ENCODE peak calls at places on chromosomes 6 and 20, in eight cellular contexts. U, B, M, T, C, W, Z and Q are unnamed samples.

GRCh38 chr6:27312146-27312949 is at the start of gene POM121L2:
- DNase-seq in U (peak), B (peak), M (peak), T (peak), C (peak), W (no peak), Z (peak), Q (peak)

GRCh38 chr6:7108196-7108963 is 619 bp downstream of the RREB1 start:
- DNase-seq in U (peak), B (peak), M (peak), T (peak), C (peak), W (peak), Z (peak), Q (peak)

GRCh38 chr6:33863723-33864440 is 60.1 kb upstream of the MLN start:
- DNase-seq in U (no peak), B (no peak), M (no peak), T (no peak), C (no peak), W (no peak), Z (no peak), Q (no peak)

GRCh38 chr20:59605691-59606364 is 1.5 kb downstream of the PHACTR3 start:
- DNase-seq in U (no peak), B (no peak), M (no peak), T (no peak), C (no peak), W (no peak), Z (no peak), Q (no peak)

GRCh38 chr20:35293303-35294292 is 1.4 kb upstream of the FAM83C start:
- DNase-seq in U (no peak), B (no peak), M (no peak), T (no peak), C (no peak), W (no peak), Z (no peak), Q (no peak)

GRCh38 chr6:125206389-125206788 is 52.8 kb downstream of the TPD52L1 start:
- DNase-seq in U (no peak), B (no peak), M (no peak), T (no peak), C (no peak), W (no peak), Z (no peak), Q (no peak)

GRCh38 chr20:23187759-23188158 is 101.6 kb upstream of the CD93 start:
- DNase-seq in U (peak), B (no peak), M (no peak), T (no peak), C (peak), W (peak), Z (no peak), Q (no peak)

GRCh38 chr6:19749722-19750121 is 87.4 kb upstream of the ID4 start:
- DNase-seq in U (no peak), B (no peak), M (no peak), T (no peak), C (no peak), W (no peak), Z (no peak), Q (no peak)

GRCh38 chr20:62774076-62774714 is 22.1 kb upstream of the MRGBP start:
- DNase-seq in U (no peak), B (peak), M (no peak), T (no peak), C (no peak), W (no peak), Z (no peak), Q (no peak)

GRCh38 chr6:142165227-142165626 is 18.2 kb downstream of the VTA1 start:
- DNase-seq in U (no peak), B (no peak), M (no peak), T (no peak), C (no peak), W (no peak), Z (no peak), Q (no peak)

GRCh38 chr6:125812394-125813231 is 21.9 kb downstream of the NCOA7 start:
- DNase-seq in U (no peak), B (no peak), M (peak), T (no peak), C (no peak), W (no peak), Z (no peak), Q (no peak)

GRCh38 chr20:10381477-10381876 is 52.5 kb downstream of the MKKS start:
- DNase-seq in U (no peak), B (no peak), M (no peak), T (no peak), C (no peak), W (no peak), Z (no peak), Q (no peak)

GRCh38 chr6:33641144-33641543 is 20.0 kb downstream of the ITPR3 start:
- DNase-seq in U (no peak), B (peak), M (no peak), T (no peak), C (no peak), W (no peak), Z (no peak), Q (no peak)

GRCh38 chr6:11485261-11485660 is 52.3 kb upstream of the TMEM170B start:
- DNase-seq in U (no peak), B (no peak), M (no peak), T (no peak), C (no peak), W (no peak), Z (no peak), Q (no peak)

GRCh38 chr6:73036689-73037088 is 188.6 kb downstream of the KHDC1L start:
- DNase-seq in U (no peak), B (no peak), M (no peak), T (no peak), C (no peak), W (no peak), Z (no peak), Q (no peak)

GRCh38 chr20:9270831-9271230 is 201.9 kb downstream of the PLCB4 start:
- DNase-seq in U (no peak), B (no peak), M (peak), T (no peak), C (no peak), W (no peak), Z (no peak), Q (no peak)

GRCh38 chr20:61810066-61810708 is 255.5 kb downstream of the TAF4 start:
- DNase-seq in U (no peak), B (no peak), M (no peak), T (no peak), C (no peak), W (peak), Z (peak), Q (no peak)

GRCh38 chr20:51042064-51042463 is 19.2 kb upstream of the KCNG1 start:
- DNase-seq in U (no peak), B (no peak), M (no peak), T (no peak), C (no peak), W (no peak), Z (no peak), Q (no peak)

GRCh38 chr6:74182992-74183391 is 487.0 kb downstream of the CD109 start:
- DNase-seq in U (no peak), B (no peak), M (no peak), T (no peak), C (peak), W (no peak), Z (no peak), Q (no peak)

GRCh38 chr6:122610690-122611455 is 668 bp downstream of the PKIB start:
- DNase-seq in U (peak), B (peak), M (peak), T (peak), C (peak), W (no peak), Z (peak), Q (peak)

GRCh38 chr6:97094376-97094775 is 169.8 kb downstream of the KLHL32 start:
- DNase-seq in U (no peak), B (no peak), M (no peak), T (no peak), C (no peak), W (no peak), Z (no peak), Q (no peak)

GRCh38 chr6:3323148-3323547 is 64.4 kb downstream of the PSMG4 start:
- DNase-seq in U (no peak), B (no peak), M (no peak), T (no peak), C (no peak), W (no peak), Z (no peak), Q (no peak)

GRCh38 chr6:48476257-48476656 is 365.3 kb upstream of the PTCHD4 start:
- DNase-seq in U (no peak), B (peak), M (peak), T (no peak), C (no peak), W (no peak), Z (no peak), Q (no peak)

GRCh38 chr6:49606696-49607390 is 29.8 kb downstream of the RHAG start:
- DNase-seq in U (no peak), B (peak), M (peak), T (no peak), C (no peak), W (no peak), Z (no peak), Q (peak)

GRCh38 chr6:75934643-75935472 is 137.6 kb downstream of the IMPG1 start:
- DNase-seq in U (no peak), B (peak), M (peak), T (peak), C (no peak), W (no peak), Z (peak), Q (peak)

GRCh38 chr6:79640146-79641111 is 9.3 kb downstream of the SH3BGRL2 start:
- DNase-seq in U (no peak), B (peak), M (no peak), T (no peak), C (no peak), W (peak), Z (no peak), Q (no peak)

GRCh38 chr6:155248021-155249001 is 15.5 kb upstream of the CLDN20 start:
- DNase-seq in U (peak), B (no peak), M (peak), T (no peak), C (peak), W (no peak), Z (peak), Q (peak)

GRCh38 chr20:47886454-47887041 is 101.3 kb upstream of the SULF2 start:
- DNase-seq in U (no peak), B (no peak), M (no peak), T (no peak), C (no peak), W (no peak), Z (no peak), Q (no peak)

GRCh38 chr20:4814696-4815252 is 93.1 kb downstream of the PRND start:
- DNase-seq in U (peak), B (no peak), M (no peak), T (peak), C (peak), W (no peak), Z (no peak), Q (peak)

GRCh38 chr6:69089539-69089938 is 454.5 kb downstream of the ADGRB3 start:
- DNase-seq in U (no peak), B (no peak), M (peak), T (no peak), C (no peak), W (no peak), Z (no peak), Q (no peak)

GRCh38 chr20:50370036-50370566 is 140.1 kb upstream of the PTPN1 start:
- DNase-seq in U (no peak), B (no peak), M (no peak), T (no peak), C (no peak), W (no peak), Z (no peak), Q (no peak)

GRCh38 chr6:46771556-46771955 is 21.6 kb upstream of the MEP1A start:
- DNase-seq in U (no peak), B (no peak), M (no peak), T (no peak), C (no peak), W (no peak), Z (no peak), Q (no peak)

GRCh38 chr6:169931223-169931760 is 179.9 kb downstream of the ERMARD start:
- DNase-seq in U (no peak), B (no peak), M (no peak), T (no peak), C (no peak), W (no peak), Z (no peak), Q (no peak)

GRCh38 chr20:21521596-21522478 is 8.0 kb upstream of the NKX2-2 start:
- DNase-seq in U (no peak), B (no peak), M (no peak), T (no peak), C (no peak), W (no peak), Z (peak), Q (peak)

GRCh38 chr6:118100763-118101162 is 193.7 kb downstream of the SLC35F1 start:
- DNase-seq in U (no peak), B (no peak), M (peak), T (no peak), C (no peak), W (no peak), Z (no peak), Q (no peak)

DNA sequence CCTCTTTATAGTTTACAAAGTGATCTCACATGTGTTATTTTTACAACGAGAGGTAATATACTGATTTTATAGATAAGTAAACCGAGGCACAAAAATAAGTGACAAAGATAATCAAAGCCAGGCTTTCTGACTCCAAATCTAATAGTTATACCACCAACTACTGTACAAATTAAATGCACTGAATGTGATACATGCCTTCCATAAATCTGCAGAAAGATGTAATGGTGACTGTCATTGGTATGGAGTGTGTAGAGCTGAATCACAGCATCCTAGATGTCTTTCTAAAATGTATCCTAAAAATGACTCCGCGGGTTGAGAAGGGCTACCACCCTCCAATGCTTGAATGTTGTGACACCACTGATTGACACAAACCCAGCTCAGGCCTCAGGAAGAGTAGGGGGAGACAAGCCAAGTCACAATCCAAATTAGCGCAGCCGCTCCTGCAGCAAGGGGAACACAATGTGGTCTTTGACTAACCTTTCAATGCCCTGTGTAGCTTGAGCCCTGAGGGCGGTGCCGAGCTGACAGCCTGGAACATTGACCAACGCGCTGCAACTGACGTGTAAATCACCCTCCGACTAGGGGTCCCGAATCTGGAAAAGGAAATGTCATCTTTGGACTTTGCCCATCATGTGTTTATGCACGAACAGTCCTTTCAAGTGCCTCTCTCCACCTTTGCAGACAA is 136.8 kb downstream of the OLIG3 start:
- DNase-seq in U (no peak), B (no peak), M (no peak), T (no peak), C (no peak), W (no peak), Z (no peak), Q (no peak)
- TF ChIP-seq CTCF in U (no peak), B (no peak), M (no peak), T (no peak), C (no peak), W (no peak), Z (no peak), Q (no peak)

GRCh38 chr6:36986704-36987047 is 680 bp upstream of the MTCH1 start:
- DNase-seq in U (no peak), B (no peak), M (no peak), T (no peak), C (no peak), W (no peak), Z (no peak), Q (peak)
- TF ChIP-seq CTCF in U (no peak), B (no peak), M (no peak), T (no peak), C (no peak), W (no peak), Z (no peak), Q (no peak)

DNA sequence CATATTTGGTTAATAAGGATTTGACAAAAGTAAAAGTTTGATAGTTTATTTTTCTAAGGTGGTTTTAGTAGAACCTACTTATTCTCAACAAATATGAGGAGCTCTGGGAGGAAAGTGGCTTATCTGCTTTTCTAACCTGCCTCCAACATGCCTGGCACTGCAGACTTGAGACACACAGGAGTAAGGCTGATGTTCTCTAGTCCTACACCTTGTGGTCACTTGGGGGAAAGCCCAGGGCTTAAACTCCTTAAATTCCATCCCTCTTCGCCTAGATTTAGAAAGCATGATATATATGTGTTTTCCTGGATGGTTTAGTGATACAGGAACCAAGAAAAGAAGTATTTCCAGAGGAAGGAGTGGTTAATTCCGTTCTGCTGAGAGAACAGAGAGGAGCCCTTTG is 39.9 kb upstream of the SAMD5 start:
- DNase-seq in U (no peak), B (no peak), M (no peak), T (no peak), C (no peak), W (no peak), Z (no peak), Q (no peak)
- TF ChIP-seq CTCF in U (no peak), B (peak), M (no peak), T (no peak), C (no peak), W (no peak), Z (no peak), Q (no peak)

GRCh38 chr6:30829639-30830250 is 54.6 kb upstream of the DDR1 start:
- DNase-seq in U (no peak), B (peak), M (no peak), T (no peak), C (no peak), W (no peak), Z (no peak), Q (no peak)
- TF ChIP-seq CTCF in U (no peak), B (peak), M (no peak), T (peak), C (no peak), W (no peak), Z (no peak), Q (no peak)

DNA sequence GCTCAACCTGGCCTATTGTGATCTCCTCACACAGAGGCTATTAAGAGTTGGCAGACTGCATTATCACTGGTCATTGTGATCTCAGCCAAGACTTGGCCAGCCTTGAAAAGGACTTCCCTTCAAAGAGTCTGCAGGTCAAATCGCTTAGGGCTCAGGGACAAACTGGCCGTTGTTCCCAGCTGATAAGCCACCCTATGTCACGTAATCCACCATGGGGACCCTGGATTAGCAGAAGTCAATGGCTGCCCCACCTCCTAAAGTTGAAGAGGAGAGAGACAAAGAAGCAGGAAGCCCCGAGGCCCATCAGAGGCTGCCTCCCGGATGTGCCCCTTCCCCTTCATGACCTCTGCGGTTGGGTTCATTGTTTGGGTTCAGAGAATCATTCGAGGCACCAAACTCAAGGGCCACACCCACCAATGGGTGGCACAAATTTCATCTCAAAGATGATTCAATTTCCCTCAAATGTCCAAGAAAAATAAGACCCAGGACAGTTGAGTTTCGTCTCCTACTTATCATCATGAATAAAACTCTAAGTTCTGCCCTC is 56.6 kb downstream of the BPIFB1 start:
- DNase-seq in U (no peak), B (no peak), M (no peak), T (no peak), C (no peak), W (no peak), Z (no peak), Q (no peak)
- TF ChIP-seq CTCF in U (no peak), B (no peak), M (no peak), T (no peak), C (no peak), W (no peak), Z (no peak), Q (no peak)

GRCh38 chr6:83413068-83413467 is 17.8 kb downstream of the ME1 start:
- DNase-seq in U (no peak), B (no peak), M (no peak), T (no peak), C (no peak), W (no peak), Z (no peak), Q (no peak)
- TF ChIP-seq CTCF in U (no peak), B (no peak), M (no peak), T (no peak), C (no peak), W (no peak), Z (no peak), Q (no peak)

GRCh38 chr6:53273356-53273755 is 75.4 kb downstream of the ELOVL5 start:
- DNase-seq in U (no peak), B (no peak), M (no peak), T (no peak), C (no peak), W (no peak), Z (peak), Q (no peak)
- TF ChIP-seq CTCF in U (no peak), B (no peak), M (no peak), T (peak), C (no peak), W (no peak), Z (peak), Q (no peak)

GRCh38 chr6:144220031-144220790 is 64.9 kb upstream of the UTRN start:
- DNase-seq in U (no peak), B (no peak), M (no peak), T (no peak), C (no peak), W (no peak), Z (no peak), Q (no peak)
- TF ChIP-seq CTCF in U (no peak), B (no peak), M (no peak), T (no peak), C (no peak), W (no peak), Z (no peak), Q (no peak)